ENCODE peak calls at places on chromosomes 7 and 10, in seven cellular contexts. I, D, Y, V, H, S and O are unnamed samples. For H3K4me1, the result is how much of the 10 kb centered on the place peaks cover.

GRCh38 chr7:77209479-77210139 is 10.0 kb upstream of the FGL2 start:
- DNase-seq in I (no peak), D (no peak), Y (no peak), V (no peak), H (no peak), S (no peak), O (no peak)

GRCh38 chr7:28135760-28136159 is 44.8 kb downstream of the JAZF1 start:
- DNase-seq in I (no peak), D (no peak), Y (no peak), V (no peak), H (no peak), S (no peak), O (no peak)

GRCh38 chr10:9992656-9993055 is 1025.0 kb upstream of the CELF2 start:
- DNase-seq in I (no peak), D (no peak), Y (no peak), V (no peak), H (no peak), S (peak), O (no peak)

GRCh38 chr7:87038993-87039716 is 20.3 kb downstream of the ELAPOR2 start:
- DNase-seq in I (no peak), D (peak), Y (no peak), V (no peak), H (no peak), S (no peak), O (no peak)

GRCh38 chr7:89593125-89593524 is 561.1 kb upstream of the STEAP1 start:
- DNase-seq in I (no peak), D (no peak), Y (no peak), V (no peak), H (no peak), S (no peak), O (no peak)

GRCh38 chr10:110983466-110983865 is 64.1 kb downstream of the SHOC2 start:
- DNase-seq in I (no peak), D (no peak), Y (no peak), V (no peak), H (no peak), S (no peak), O (no peak)

GRCh38 chr7:155734445-155734809 is 77.8 kb downstream of the SHH start:
- DNase-seq in I (no peak), D (no peak), Y (no peak), V (peak), H (no peak), S (no peak), O (no peak)

GRCh38 chr7:131010029-131010705 is 276.2 kb upstream of the KLF14 start:
- DNase-seq in I (no peak), D (no peak), Y (no peak), V (no peak), H (no peak), S (peak), O (no peak)

GRCh38 chr10:60649485-60650271 is 128.6 kb upstream of the CDK1 start:
- DNase-seq in I (no peak), D (peak), Y (no peak), V (no peak), H (no peak), S (no peak), O (no peak)

GRCh38 chr7:155348806-155349205 is 51.1 kb downstream of the INSIG1 start:
- DNase-seq in I (no peak), D (no peak), Y (no peak), V (no peak), H (peak), S (no peak), O (peak)

GRCh38 chr7:98423043-98423442 is 22.2 kb upstream of the BAIAP2L1 start:
- DNase-seq in I (no peak), D (peak), Y (no peak), V (no peak), H (no peak), S (peak), O (no peak)

GRCh38 chr7:19321925-19322470 is 176.8 kb upstream of the FERD3L start:
- DNase-seq in I (no peak), D (no peak), Y (no peak), V (no peak), H (no peak), S (no peak), O (no peak)

DNA sequence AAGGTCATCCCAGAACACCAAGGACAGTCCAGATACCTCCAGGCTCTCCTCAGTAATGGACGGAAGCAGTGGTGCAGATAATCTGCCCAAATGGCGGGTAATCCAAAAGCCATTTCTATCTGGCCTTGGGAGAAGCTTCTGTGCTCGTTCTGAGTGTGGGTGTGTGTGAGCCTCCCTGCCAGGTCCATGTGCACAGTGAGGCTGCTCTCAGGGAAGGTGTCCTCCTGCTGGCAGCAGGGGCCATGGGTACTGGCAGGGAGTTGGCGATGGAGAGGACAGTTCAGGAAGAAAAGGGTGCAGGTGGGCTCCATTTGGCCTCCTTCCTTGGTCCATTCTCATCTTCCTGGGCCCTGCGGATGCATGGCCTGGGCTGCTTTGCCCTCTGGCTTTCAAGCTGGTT is 15.6 kb upstream of the TEX36 start:
- DNase-seq in I (no peak), D (no peak), Y (no peak), V (no peak), H (no peak), S (no peak), O (no peak)
- H3K4me1 ChIP-seq in I (under half), D (under half), Y (under half), V (under half), H (under half), S (under half), O (under half)

GRCh38 chr10:64067009-64067606 is 545.9 kb downstream of the REEP3 start:
- DNase-seq in I (no peak), D (no peak), Y (no peak), V (no peak), H (no peak), S (no peak), O (no peak)
- H3K4me3 ChIP-seq in I (no peak), D (no peak), Y (no peak), V (no peak), H (no peak), S (no peak), O (no peak)

GRCh38 chr10:48444861-48445841 is 138.7 kb downstream of the MAPK8 start:
- DNase-seq in I (no peak), D (peak), Y (peak), V (no peak), H (no peak), S (no peak), O (no peak)
- TF ChIP-seq CTCF in I (no peak), D (no peak), Y (peak), V (no peak), H (no peak), S (no peak), O (no peak)

GRCh38 chr7:22123139-22123538 is 177.4 kb upstream of the CDCA7L start:
- DNase-seq in I (no peak), D (no peak), Y (no peak), V (no peak), H (no peak), S (no peak), O (no peak)
- H3K4me1 ChIP-seq in I (under half), D (under half), Y (under half), V (under half), H (under half), S (under half), O (under half)

GRCh38 chr10:13827418-13827817 is 240.7 kb downstream of the PRPF18 start:
- DNase-seq in I (no peak), D (no peak), Y (no peak), V (peak), H (no peak), S (peak), O (no peak)
- H3K4me3 ChIP-seq in I (no peak), D (no peak), Y (no peak), V (no peak), H (peak), S (no peak), O (peak)

DNA sequence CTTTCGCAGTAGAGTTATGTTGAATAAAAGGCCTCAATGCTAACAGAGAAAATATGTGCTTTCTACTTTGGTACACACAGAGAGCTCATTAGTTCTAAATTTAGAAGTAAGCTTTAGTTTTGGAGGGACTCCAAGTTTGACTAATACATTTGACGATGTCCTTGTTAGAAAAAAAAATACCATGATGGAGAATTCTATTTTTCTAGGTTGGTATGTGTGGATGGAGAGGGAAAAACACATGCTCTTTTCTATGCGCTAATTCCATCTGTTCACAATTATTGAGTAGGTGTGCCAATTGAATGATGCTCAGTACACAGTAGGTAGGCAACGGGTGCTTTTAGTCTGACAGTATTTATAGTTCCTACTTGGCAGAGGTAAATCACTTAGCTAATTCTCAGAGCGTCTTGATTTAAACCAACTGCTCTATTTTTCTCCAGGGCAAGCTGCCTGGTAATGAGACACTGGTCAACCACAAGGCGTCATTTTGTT is 327.2 kb upstream of the AKR1E2 start:
- DNase-seq in I (no peak), D (peak), Y (no peak), V (peak), H (no peak), S (peak), O (no peak)
- TF ChIP-seq CTCF in I (no peak), D (no peak), Y (no peak), V (no peak), H (no peak), S (no peak), O (no peak)